ENCODE peak calls at places on chromosomes 3 and 15, in seven cellular contexts. Z, I, R, J, M, V and N are unnamed samples.

GRCh38 chr3:174270841-174271240 is 588.3 kb upstream of the NAALADL2 start:
- DNase-seq in Z (no peak), I (peak), R (no peak), J (peak), M (no peak), V (no peak), N (no peak)

GRCh38 chr3:160100610-160101009 is 112.0 kb downstream of the IL12A start:
- DNase-seq in Z (no peak), I (no peak), R (no peak), J (no peak), M (no peak), V (no peak), N (no peak)

GRCh38 chr3:122936335-122936734 is 91.2 kb downstream of the SEMA5B start:
- DNase-seq in Z (no peak), I (no peak), R (no peak), J (no peak), M (no peak), V (no peak), N (no peak)

GRCh38 chr15:51724673-51725072 is 12.8 kb downstream of the LYSMD2 start:
- DNase-seq in Z (peak), I (no peak), R (no peak), J (no peak), M (no peak), V (no peak), N (no peak)

GRCh38 chr3:157626817-157627216 is 123.6 kb upstream of the VEPH1 start:
- DNase-seq in Z (no peak), I (no peak), R (no peak), J (no peak), M (no peak), V (no peak), N (no peak)

GRCh38 chr15:86590461-86590860 is 510.8 kb downstream of the AGBL1 start:
- DNase-seq in Z (no peak), I (no peak), R (no peak), J (no peak), M (no peak), V (no peak), N (no peak)

GRCh38 chr3:27456554-27456953 is 27.6 kb downstream of the SLC4A7 start:
- DNase-seq in Z (no peak), I (no peak), R (no peak), J (peak), M (no peak), V (no peak), N (no peak)

GRCh38 chr3:17302774-17303173 is 418.0 kb downstream of the PLCL2 start:
- DNase-seq in Z (no peak), I (no peak), R (no peak), J (peak), M (no peak), V (no peak), N (no peak)

GRCh38 chr3:128573707-128574162 is 76.9 kb downstream of the RPN1 start:
- DNase-seq in Z (no peak), I (no peak), R (no peak), J (no peak), M (no peak), V (no peak), N (no peak)

GRCh38 chr3:146746190-146746589 is 141.0 kb upstream of the PLSCR5 start:
- DNase-seq in Z (no peak), I (no peak), R (no peak), J (peak), M (no peak), V (no peak), N (no peak)

GRCh38 chr3:104556372-104557078 is 810.2 kb upstream of the ALCAM start:
- DNase-seq in Z (peak), I (no peak), R (no peak), J (peak), M (no peak), V (no peak), N (no peak)

GRCh38 chr15:70494861-70495571 is 268.3 kb downstream of the UACA start:
- DNase-seq in Z (peak), I (peak), R (peak), J (peak), M (no peak), V (no peak), N (no peak)

GRCh38 chr3:150220041-150220440 is 188.1 kb upstream of the TSC22D2 start:
- DNase-seq in Z (no peak), I (no peak), R (no peak), J (no peak), M (no peak), V (no peak), N (no peak)

GRCh38 chr3:150222190-150222548 is 185.9 kb upstream of the TSC22D2 start:
- DNase-seq in Z (no peak), I (no peak), R (no peak), J (no peak), M (no peak), V (no peak), N (no peak)

GRCh38 chr3:150222646-150223045 is 185.5 kb upstream of the TSC22D2 start:
- DNase-seq in Z (peak), I (no peak), R (no peak), J (no peak), M (no peak), V (no peak), N (no peak)

GRCh38 chr3:150218841-150219240 is 189.3 kb upstream of the TSC22D2 start:
- DNase-seq in Z (no peak), I (no peak), R (no peak), J (no peak), M (no peak), V (no peak), N (no peak)

DNA sequence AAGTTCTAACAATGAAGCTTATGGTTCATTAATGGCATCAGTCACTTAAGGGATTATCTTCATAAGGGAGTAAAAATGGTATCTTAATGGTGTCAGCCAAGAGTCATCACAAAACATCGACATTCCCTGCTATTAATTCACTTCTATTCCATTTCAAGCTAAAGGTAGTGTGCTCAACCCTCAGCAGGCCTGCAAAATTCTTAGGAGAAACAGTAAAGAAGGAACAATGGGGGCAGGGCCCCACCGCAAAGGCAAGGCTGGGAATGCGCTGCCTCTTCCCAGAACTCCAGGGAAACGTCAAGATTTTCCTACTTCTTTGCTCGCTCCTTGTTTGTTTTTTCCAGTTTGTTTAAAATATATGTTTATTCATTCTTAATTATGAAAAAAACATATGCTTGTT is 187.3 kb upstream of the TSC22D2 start:
- DNase-seq in Z (peak), I (peak), R (no peak), J (peak), M (no peak), V (no peak), N (no peak)
- H3K4me3 ChIP-seq in Z (peak), I (peak), R (peak), J (peak), M (peak), V (peak), N (no peak)

GRCh38 chr3:171810278-171811058 is at the start of gene PLD1:
- DNase-seq in Z (peak), I (peak), R (peak), J (no peak), M (peak), V (no peak), N (no peak)
- H3K4me3 ChIP-seq in Z (peak), I (peak), R (peak), J (peak), M (peak), V (peak), N (no peak)

DNA sequence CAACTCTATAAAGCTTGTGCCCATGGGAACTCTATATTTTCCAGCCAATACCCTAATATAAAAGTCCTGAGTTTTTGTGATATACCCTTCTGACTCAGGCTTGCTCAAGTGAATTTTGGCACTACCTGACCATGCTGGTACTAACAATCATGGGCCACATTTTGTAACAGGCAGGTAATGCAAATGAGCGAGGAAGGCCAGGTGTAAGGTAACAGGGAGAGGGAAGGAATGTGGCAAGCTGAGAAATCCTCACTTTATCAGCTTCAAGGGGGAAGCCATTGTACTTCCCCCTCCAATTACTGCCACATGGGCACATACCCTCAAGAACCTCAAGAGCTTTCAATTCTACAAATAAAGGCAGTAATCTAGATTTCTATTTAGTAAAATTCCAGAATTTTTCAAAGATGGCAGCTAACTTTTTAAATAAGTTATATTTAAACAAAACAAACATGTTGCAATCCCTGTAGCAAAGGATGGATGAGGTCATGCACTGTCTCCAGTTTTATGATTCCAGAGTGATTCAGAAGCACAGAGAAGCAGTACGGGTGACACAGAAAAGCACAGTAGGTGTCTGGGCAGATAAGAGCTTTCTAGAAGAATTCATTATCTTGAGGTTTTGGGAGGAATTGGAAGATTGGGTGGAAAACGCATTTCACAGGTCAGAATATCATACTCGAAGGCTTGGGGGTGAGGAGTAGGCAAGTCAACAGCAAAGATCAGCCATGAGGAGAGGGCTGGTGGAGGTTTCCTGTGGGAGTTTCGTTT is 87.6 kb downstream of the FOXP1 start:
- DNase-seq in Z (no peak), I (peak), R (no peak), J (peak), M (no peak), V (no peak), N (no peak)
- H3K4me3 ChIP-seq in Z (no peak), I (no peak), R (no peak), J (no peak), M (no peak), V (no peak), N (no peak)

GRCh38 chr3:198081421-198081844 is 121.4 kb downstream of the LMLN start:
- DNase-seq in Z (peak), I (no peak), R (peak), J (no peak), M (no peak), V (no peak), N (no peak)

GRCh38 chr3:198076722-198077308 is 116.8 kb downstream of the LMLN start:
- DNase-seq in Z (no peak), I (no peak), R (no peak), J (no peak), M (no peak), V (no peak), N (no peak)

GRCh38 chr3:198079771-198080520 is 119.9 kb downstream of the LMLN start:
- DNase-seq in Z (peak), I (peak), R (no peak), J (peak), M (peak), V (no peak), N (peak)

DNA sequence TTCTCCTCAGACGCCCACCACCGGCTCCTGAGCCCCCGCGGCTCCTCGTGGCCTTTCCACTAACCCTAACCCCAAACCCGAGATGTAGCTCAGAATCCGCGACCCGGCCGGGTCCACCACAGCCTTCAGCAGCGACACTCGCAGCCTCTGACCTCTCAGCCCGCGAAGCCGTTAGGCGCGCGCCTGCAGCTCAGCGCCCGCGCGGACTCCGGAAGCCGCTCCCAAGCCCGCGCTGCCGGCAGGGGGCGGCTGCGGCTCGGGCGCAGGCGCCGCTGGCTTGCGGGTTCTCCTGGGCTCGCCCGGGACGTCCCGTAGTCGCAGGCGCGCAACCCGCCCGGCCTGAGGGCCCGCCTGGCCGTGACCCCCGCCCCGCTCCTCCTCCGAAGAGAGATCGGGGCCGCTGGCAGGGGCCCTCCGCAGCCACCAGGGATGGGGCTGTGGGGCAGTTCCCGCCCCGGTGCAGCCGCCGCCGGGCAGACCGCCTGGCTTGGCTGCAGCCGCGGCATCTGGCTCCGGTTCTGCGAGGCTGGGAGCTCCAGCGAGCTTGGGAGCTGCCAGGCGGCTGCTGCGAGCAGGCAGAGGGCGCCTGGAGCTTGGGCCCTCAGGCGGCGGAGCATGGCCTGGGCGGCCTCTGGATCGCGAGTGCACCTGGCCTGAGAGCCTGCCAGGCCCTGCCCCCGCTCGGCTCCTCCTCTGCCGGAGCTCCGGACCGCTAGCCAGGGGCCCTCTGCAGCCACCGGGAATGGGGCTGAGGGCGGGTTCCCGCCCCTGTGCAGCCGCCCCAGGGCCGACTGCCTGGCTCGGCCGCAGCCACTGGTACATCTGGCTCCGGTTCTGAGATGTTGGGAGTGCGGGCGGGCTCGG is 120.7 kb downstream of the LMLN start:
- DNase-seq in Z (peak), I (peak), R (peak), J (peak), M (peak), V (peak), N (peak)
- H3K4me3 ChIP-seq in Z (peak), I (peak), R (peak), J (peak), M (peak), V (peak), N (peak)

GRCh38 chr15:48642795-48643194 is 2.7 kb downstream of the FBN1 start:
- DNase-seq in Z (no peak), I (no peak), R (no peak), J (no peak), M (no peak), V (no peak), N (no peak)
- H3K4me3 ChIP-seq in Z (peak), I (peak), R (no peak), J (peak), M (no peak), V (no peak), N (no peak)